ENCODE peak calls at places on chromosomes 2 and 18, in six cellular contexts. S is A172; T is activated T-cell treated with anti-CD3 and anti-CD28 coated beads, Interleukin-2, amount 50 U/mL, for 1 hour; P is AG09309; I is activated T-helper 1 cell treated with anti-CD3 and anti-CD28 coated beads, Interleukin-12 subunit alpha, Interleukin-12 subunit beta, Interleukin-2, Interleukin-4 antibody, amounts not matched to agents 30 ng/mL and 10 ng/mL and 1 ng/mL, durations not matched to agents 14 hours and 24 hours and 36 hours; L is hepatic stellate cell. X is an unnamed sample.

GRCh38 chr2:47016172-47016913 is 100.7 kb upstream of the MCFD2 start:
- DNase-seq in S (peak), T (no peak), P (peak), I (no peak), L (peak), X (no peak)

GRCh38 chr2:191363267-191363666 is 118.1 kb downstream of the MYO1B start:
- DNase-seq in S (no peak), T (no peak), P (no peak), I (no peak), L (no peak), X (no peak)

GRCh38 chr2:168253379-168253778 is 6.0 kb upstream of the STK39 start:
- DNase-seq in S (no peak), T (no peak), P (no peak), I (no peak), L (no peak), X (no peak)

GRCh38 chr2:12303181-12304030 is 413.3 kb upstream of the TRIB2 start:
- DNase-seq in S (peak), T (no peak), P (peak), I (no peak), L (no peak), X (no peak)

GRCh38 chr2:16496426-16497388 is 168.9 kb downstream of the CYRIA start:
- DNase-seq in S (no peak), T (no peak), P (no peak), I (no peak), L (no peak), X (no peak)

GRCh38 chr2:41716497-41716896 is 331.3 kb upstream of the PKDCC start:
- DNase-seq in S (no peak), T (no peak), P (no peak), I (no peak), L (no peak), X (no peak)

GRCh38 chr2:61689526-61689925 is 151.4 kb upstream of the XPO1 start:
- DNase-seq in S (no peak), T (no peak), P (no peak), I (no peak), L (no peak), X (no peak)

GRCh38 chr2:127397568-127398238 is 9.9 kb upstream of the MAP3K2 start:
- DNase-seq in S (no peak), T (no peak), P (no peak), I (no peak), L (no peak), X (no peak)

GRCh38 chr2:36561223-36561944 is 36.6 kb downstream of the FEZ2 start:
- DNase-seq in S (peak), T (no peak), P (peak), I (no peak), L (peak), X (no peak)

GRCh38 chr2:157439792-157440186 is 4.1 kb downstream of the CYTIP start:
- DNase-seq in S (no peak), T (no peak), P (no peak), I (no peak), L (no peak), X (peak)

GRCh38 chr2:215606219-215606618 is 170.4 kb upstream of the FN1 start:
- DNase-seq in S (no peak), T (no peak), P (no peak), I (no peak), L (no peak), X (no peak)

GRCh38 chr18:64699116-64699515 is 550.2 kb upstream of the LINC00305 start:
- DNase-seq in S (no peak), T (no peak), P (no peak), I (no peak), L (no peak), X (no peak)

GRCh38 chr2:181456660-181457120 is 496 bp upstream of the ITGA4 start:
- DNase-seq in S (no peak), T (peak), P (no peak), I (peak), L (peak), X (peak)

X was measured in Peyer's patch.